ENCODE peak calls at places on chromosomes 12 and 14, in eight cellular contexts. C is ureter; J is NCI-H345; D is T follicular helper cell; W is GM13977; R is caudate nucleus; A is stimulated activated effector memory CD8-positive, alpha-beta T cell treated with anti-CD3 and anti-CD28 coated beads, Interleukin-12 subunit alpha, Interleukin-12 subunit beta, amount 100 ng/mL, for 72 hours; M is HuH-7.5. U is an unnamed sample.

GRCh38 chr14:78959674-78960264 is 789.6 kb downstream of the NRXN3 start:
- DNase-seq in J (peak), D (peak), W (peak), R (peak), A (peak), M (peak), C (peak), U (peak)

GRCh38 chr12:79844693-79845092 is 90.2 kb downstream of the PPP1R12A start:
- DNase-seq in R (no peak), J (no peak), M (no peak), A (no peak), D (no peak), W (no peak), C (no peak), U (no peak)

GRCh38 chr14:22994762-22995275 is 12.5 kb upstream of the AJUBA start:
- DNase-seq in R (no peak), A (no peak), M (no peak), W (peak), D (no peak), J (no peak), C (no peak), U (no peak)

GRCh38 chr14:91018465-91018864 is 42.0 kb downstream of the RPS6KA5 start:
- DNase-seq in A (no peak), C (no peak), J (no peak), D (no peak), W (no peak), M (no peak), R (no peak), U (no peak)

GRCh38 chr12:46368684-46369083 is 3.9 kb downstream of the SLC38A2 start:
- DNase-seq in W (no peak), J (no peak), D (no peak), A (no peak), C (no peak), M (no peak), R (no peak), U (no peak)

GRCh38 chr12:47318963-47319362 is 239.2 kb upstream of the AMIGO2 start:
- DNase-seq in C (no peak), W (no peak), D (no peak), J (no peak), A (no peak), M (no peak), R (no peak), U (no peak)

GRCh38 chr12:3244219-3244750 is 167.1 kb downstream of the TSPAN9 start:
- DNase-seq in D (no peak), C (no peak), M (no peak), W (no peak), A (no peak), J (no peak), R (no peak), U (no peak)

GRCh38 chr12:132185698-132186097 is 41.4 kb downstream of the NOC4L start:
- DNase-seq in W (no peak), J (no peak), A (no peak), M (no peak), C (no peak), R (no peak), D (peak), U (no peak)

GRCh38 chr12:28025821-28026505 is 53.4 kb upstream of the PTHLH start:
- DNase-seq in A (no peak), W (no peak), M (no peak), D (no peak), C (no peak), J (no peak), R (no peak), U (no peak)

GRCh38 chr12:132614861-132615578 is 3.6 kb upstream of the P2RX2 start:
- DNase-seq in R (peak), M (peak), J (peak), W (peak), C (peak), A (peak), D (peak), U (no peak)

GRCh38 chr14:68376067-68376810 is 416.6 kb downstream of the ZFP36L1 start:
- DNase-seq in M (no peak), R (no peak), W (no peak), J (no peak), C (no peak), A (no peak), D (no peak), U (no peak)

GRCh38 chr12:122980192-122981035 is at the start of gene ARL6IP4:
- DNase-seq in W (peak), M (peak), J (peak), D (peak), A (peak), R (no peak), C (no peak), U (peak)

GRCh38 chr14:24816929-24817637 is 183.1 kb upstream of the GZMB start:
- DNase-seq in W (no peak), D (no peak), M (no peak), A (no peak), C (no peak), R (no peak), J (no peak), U (no peak)

GRCh38 chr14:95157195-95157986 is at the start of gene DICER1:
- DNase-seq in D (peak), J (peak), R (peak), A (peak), W (peak), M (peak), C (peak), U (peak)

GRCh38 chr14:104865069-104865630 is at the start of gene CEP170B:
- DNase-seq in D (peak), W (peak), M (peak), J (peak), C (no peak), R (no peak), A (no peak), U (peak)

GRCh38 chr12:14860490-14860889 is 17.2 kb upstream of the ART4 start:
- DNase-seq in A (no peak), J (no peak), D (no peak), M (no peak), R (no peak), C (no peak), W (no peak), U (no peak)

GRCh38 chr12:121748571-121749265 is 36.2 kb downstream of the TMEM120B start:
- DNase-seq in M (peak), W (peak), R (peak), A (no peak), D (no peak), J (no peak), C (no peak), U (no peak)

GRCh38 chr14:94977016-94977415 is 180.3 kb downstream of the DICER1 start:
- DNase-seq in C (no peak), A (no peak), W (no peak), M (no peak), R (no peak), D (no peak), J (no peak), U (no peak)

GRCh38 chr14:72666610-72667009 is 227.3 kb downstream of the DPF3 start:
- DNase-seq in C (no peak), D (no peak), M (no peak), A (no peak), W (no peak), R (no peak), J (no peak), U (no peak)

GRCh38 chr14:75469164-75469563 is 41.3 kb downstream of the JDP2 start:
- DNase-seq in M (no peak), C (no peak), D (no peak), J (no peak), W (no peak), R (no peak), A (no peak), U (no peak)

GRCh38 chr14:65847065-65847847 is 434.7 kb downstream of the FUT8 start:
- DNase-seq in R (no peak), W (peak), A (peak), D (peak), C (no peak), M (no peak), J (no peak), U (no peak)

GRCh38 chr12:95460901-95461300 is 13.1 kb upstream of the METAP2 start:
- DNase-seq in C (no peak), R (no peak), A (no peak), W (no peak), J (no peak), M (no peak), D (no peak), U (no peak)

GRCh38 chr12:62933220-62933870 is 1.6 kb downstream of the PPM1H start:
- DNase-seq in C (no peak), W (peak), M (peak), D (no peak), J (peak), A (no peak), R (peak), U (no peak)

GRCh38 chr12:62435337-62436163 is 31.1 kb upstream of the MON2 start:
- DNase-seq in C (peak), J (peak), A (peak), R (no peak), M (peak), D (no peak), W (peak), U (peak)

GRCh38 chr12:80277732-80278131 is 166.3 kb upstream of the PTPRQ start:
- DNase-seq in A (no peak), W (no peak), R (no peak), M (no peak), C (no peak), D (no peak), J (no peak), U (no peak)

GRCh38 chr14:71165121-71165574 is 257.9 kb downstream of the PCNX1 start:
- DNase-seq in C (no peak), R (no peak), A (no peak), W (no peak), M (no peak), J (no peak), D (no peak), U (no peak)

GRCh38 chr14:76977793-76978730 is 50.4 kb downstream of the IRF2BPL start:
- DNase-seq in C (peak), R (no peak), D (peak), W (peak), M (no peak), J (no peak), A (peak), U (peak)